ENCODE peak calls at places on chromosomes 13 and 19, in ten cellular contexts. I, J, R, K, N, L, H, Y, Q and T are unnamed samples.

GRCh38 chr19:41218615-41219507 is at the start of gene AXL:
- DNase-seq in I (peak), J (peak), R (no peak), K (peak), N (no peak), L (peak), H (no peak), Y (peak), Q (peak), T (peak)

GRCh38 chr13:30851697-30852096 is 54.4 kb upstream of the MEDAG start:
- DNase-seq in I (no peak), J (no peak), R (no peak), K (no peak), N (no peak), L (no peak), H (no peak), Y (no peak), Q (no peak), T (no peak)

GRCh38 chr13:44326961-44327360 is 46.7 kb upstream of the SERP2 start:
- DNase-seq in I (no peak), J (no peak), R (no peak), K (no peak), N (no peak), L (no peak), H (no peak), Y (no peak), Q (peak), T (no peak)

GRCh38 chr13:41139296-41139966 is 6.8 kb upstream of the KBTBD6 start:
- DNase-seq in I (no peak), J (no peak), R (no peak), K (no peak), N (no peak), L (no peak), H (no peak), Y (no peak), Q (no peak), T (no peak)

GRCh38 chr13:25137624-25137892 is 34.5 kb downstream of the AMER2 start:
- DNase-seq in I (no peak), J (no peak), R (no peak), K (no peak), N (no peak), L (no peak), H (no peak), Y (no peak), Q (no peak), T (no peak)

GRCh38 chr13:32881074-32881791 is 135.0 kb upstream of the KL start:
- DNase-seq in I (no peak), J (no peak), R (no peak), K (no peak), N (no peak), L (no peak), H (no peak), Y (no peak), Q (no peak), T (no peak)

GRCh38 chr19:55487884-55488687 is at the start of gene SSC5D:
- DNase-seq in I (no peak), J (no peak), R (no peak), K (no peak), N (no peak), L (no peak), H (no peak), Y (peak), Q (no peak), T (peak)

GRCh38 chr19:11848594-11849263 is at the start of gene ZNF439:
- DNase-seq in I (peak), J (peak), R (peak), K (peak), N (peak), L (peak), H (no peak), Y (peak), Q (peak), T (peak)

GRCh38 chr19:16363133-16363851 is 38.7 kb downstream of the KLF2 start:
- DNase-seq in I (peak), J (peak), R (peak), K (peak), N (no peak), L (peak), H (no peak), Y (no peak), Q (no peak), T (no peak)

GRCh38 chr19:15120135-15121026 is 13.2 kb downstream of the SYDE1 start:
- DNase-seq in I (no peak), J (no peak), R (no peak), K (no peak), N (peak), L (no peak), H (no peak), Y (peak), Q (no peak), T (peak)

GRCh38 chr19:14085309-14085995 is at the start of gene C19orf67:
- DNase-seq in I (no peak), J (no peak), R (no peak), K (no peak), N (peak), L (no peak), H (no peak), Y (peak), Q (no peak), T (no peak)

GRCh38 chr19:3135961-3136683 is at the start of gene GNA15:
- DNase-seq in I (peak), J (peak), R (peak), K (peak), N (no peak), L (peak), H (no peak), Y (no peak), Q (no peak), T (no peak)

GRCh38 chr13:99303863-99304521 is 3.2 kb downstream of the GPR183 start:
- DNase-seq in I (peak), J (no peak), R (no peak), K (no peak), N (no peak), L (peak), H (no peak), Y (no peak), Q (no peak), T (no peak)

GRCh38 chr19:31220540-31220939 is 128.7 kb downstream of the TSHZ3 start:
- DNase-seq in I (no peak), J (no peak), R (no peak), K (no peak), N (peak), L (no peak), H (no peak), Y (no peak), Q (no peak), T (no peak)

GRCh38 chr19:58518261-58519086 is 1.1 kb downstream of the ZBTB45 start:
- DNase-seq in I (no peak), J (no peak), R (no peak), K (no peak), N (no peak), L (peak), H (no peak), Y (no peak), Q (no peak), T (no peak)

GRCh38 chr13:39232401-39232980 is 194.2 kb downstream of the NHLRC3 start:
- DNase-seq in I (no peak), J (no peak), R (no peak), K (no peak), N (no peak), L (no peak), H (no peak), Y (no peak), Q (no peak), T (no peak)

GRCh38 chr13:42970824-42971669 is 21.0 kb downstream of the EPSTI1 start:
- DNase-seq in I (peak), J (peak), R (no peak), K (no peak), N (peak), L (peak), H (no peak), Y (peak), Q (peak), T (no peak)

GRCh38 chr13:72757792-72758535 is 23.7 kb downstream of the DIS3 start:
- DNase-seq in I (no peak), J (no peak), R (no peak), K (no peak), N (no peak), L (no peak), H (no peak), Y (no peak), Q (no peak), T (no peak)

GRCh38 chr19:1122972-1123363 is 19.2 kb downstream of the GPX4 start:
- DNase-seq in I (peak), J (peak), R (peak), K (no peak), N (peak), L (peak), H (no peak), Y (peak), Q (no peak), T (no peak)

GRCh38 chr19:1862424-1863307 is 713 bp downstream of the KLF16 start:
- DNase-seq in I (no peak), J (no peak), R (peak), K (no peak), N (peak), L (peak), H (no peak), Y (peak), Q (no peak), T (no peak)

GRCh38 chr13:80131204-80131603 is 209.7 kb downstream of the SPRY2 start:
- DNase-seq in I (peak), J (peak), R (no peak), K (no peak), N (no peak), L (peak), H (no peak), Y (no peak), Q (no peak), T (peak)

GRCh38 chr19:18772620-18773587 is 18.2 kb downstream of the COMP start:
- DNase-seq in I (no peak), J (no peak), R (no peak), K (peak), N (no peak), L (no peak), H (no peak), Y (no peak), Q (no peak), T (no peak)

GRCh38 chr19:50252111-50252886 is 48.9 kb downstream of the MYH14 start:
- DNase-seq in I (no peak), J (no peak), R (no peak), K (no peak), N (peak), L (peak), H (no peak), Y (peak), Q (no peak), T (no peak)

GRCh38 chr13:39364797-39365468 is 238.1 kb downstream of the LHFPL6 start:
- DNase-seq in I (no peak), J (no peak), R (no peak), K (no peak), N (no peak), L (no peak), H (no peak), Y (no peak), Q (no peak), T (no peak)

GRCh38 chr19:14669940-14670339 is 4.7 kb downstream of the ADGRE3 start:
- DNase-seq in I (no peak), J (no peak), R (no peak), K (no peak), N (no peak), L (no peak), H (no peak), Y (no peak), Q (no peak), T (no peak)

GRCh38 chr19:39083983-39084731 is at the start of gene ACP7:
- DNase-seq in I (no peak), J (no peak), R (no peak), K (no peak), N (no peak), L (no peak), H (no peak), Y (peak), Q (no peak), T (no peak)

GRCh38 chr13:97975280-97975850 is 21.9 kb downstream of the IPO5 start:
- DNase-seq in I (no peak), J (no peak), R (no peak), K (no peak), N (no peak), L (no peak), H (no peak), Y (no peak), Q (no peak), T (no peak)

GRCh38 chr13:29679357-29680050 is 84.0 kb upstream of the SLC7A1 start:
- DNase-seq in I (no peak), J (peak), R (peak), K (no peak), N (no peak), L (peak), H (no peak), Y (no peak), Q (no peak), T (no peak)

GRCh38 chr19:50564229-50565105 is 3.8 kb downstream of the LRRC4B start:
- DNase-seq in I (no peak), J (no peak), R (no peak), K (no peak), N (no peak), L (no peak), H (no peak), Y (no peak), Q (no peak), T (no peak)

GRCh38 chr13:99339736-99340392 is 32.7 kb upstream of the GPR183 start:
- DNase-seq in I (no peak), J (peak), R (no peak), K (no peak), N (peak), L (peak), H (no peak), Y (peak), Q (peak), T (no peak)

GRCh38 chr19:46824887-46825730 is 25.5 kb downstream of the AP2S1 start:
- DNase-seq in I (peak), J (no peak), R (peak), K (no peak), N (no peak), L (peak), H (no peak), Y (no peak), Q (no peak), T (no peak)

GRCh38 chr13:44176173-44176572 is 197.5 kb upstream of the SERP2 start:
- DNase-seq in I (no peak), J (no peak), R (no peak), K (no peak), N (no peak), L (no peak), H (no peak), Y (no peak), Q (peak), T (no peak)

GRCh38 chr13:24557121-24557520 is 44.5 kb upstream of the PARP4 start:
- DNase-seq in I (no peak), J (no peak), R (no peak), K (no peak), N (no peak), L (no peak), H (no peak), Y (no peak), Q (no peak), T (no peak)

GRCh38 chr19:3324405-3324856 is 42.0 kb upstream of the NFIC start:
- DNase-seq in I (peak), J (peak), R (peak), K (no peak), N (peak), L (peak), H (no peak), Y (peak), Q (no peak), T (peak)

GRCh38 chr13:39379118-39379517 is 223.9 kb downstream of the LHFPL6 start:
- DNase-seq in I (no peak), J (no peak), R (no peak), K (no peak), N (no peak), L (no peak), H (no peak), Y (no peak), Q (no peak), T (no peak)

GRCh38 chr13:40069173-40070044 is 413.9 kb downstream of the COG6 start:
- DNase-seq in I (peak), J (peak), R (peak), K (peak), N (peak), L (peak), H (no peak), Y (peak), Q (peak), T (peak)

GRCh38 chr13:77860621-77861020 is 58.0 kb downstream of the EDNRB start:
- DNase-seq in I (no peak), J (no peak), R (no peak), K (no peak), N (no peak), L (no peak), H (no peak), Y (no peak), Q (no peak), T (no peak)

GRCh38 chr13:30175166-30175565 is 132.2 kb downstream of the KATNAL1 start:
- DNase-seq in I (no peak), J (no peak), R (no peak), K (no peak), N (no peak), L (no peak), H (no peak), Y (no peak), Q (no peak), T (no peak)

GRCh38 chr19:29841559-29842367 is 30.0 kb downstream of the CCNE1 start:
- DNase-seq in I (no peak), J (no peak), R (no peak), K (no peak), N (peak), L (no peak), H (no peak), Y (no peak), Q (peak), T (peak)

GRCh38 chr19:35041548-35042055 is at the start of gene HPN:
- DNase-seq in I (peak), J (peak), R (no peak), K (peak), N (no peak), L (no peak), H (no peak), Y (peak), Q (no peak), T (no peak)

GRCh38 chr13:106007156-106007555 is 528.3 kb downstream of the EFNB2 start:
- DNase-seq in I (no peak), J (no peak), R (no peak), K (no peak), N (no peak), L (no peak), H (no peak), Y (no peak), Q (no peak), T (no peak)
- TF ChIP-seq POLR2AphosphoS5 in I (no peak), J (no peak), R (no peak), K (no peak), N (no peak), L (no peak), H (no peak), Y (no peak), Q (no peak), T (no peak)

GRCh38 chr19:6768236-6768785 is 1.1 kb upstream of the SH2D3A start:
- DNase-seq in I (no peak), J (no peak), R (no peak), K (no peak), N (no peak), L (no peak), H (no peak), Y (no peak), Q (no peak), T (no peak)

GRCh38 chr19:6767081-6767356 is 216 bp downstream of the SH2D3A start:
- DNase-seq in I (no peak), J (no peak), R (no peak), K (no peak), N (peak), L (no peak), H (no peak), Y (no peak), Q (no peak), T (no peak)

GRCh38 chr19:6765738-6766356 is 1.4 kb downstream of the SH2D3A start:
- DNase-seq in I (peak), J (peak), R (peak), K (peak), N (no peak), L (peak), H (no peak), Y (peak), Q (no peak), T (no peak)

GRCh38 chr19:6767357-6768235 is at the start of gene SH2D3A:
- DNase-seq in I (peak), J (peak), R (peak), K (peak), N (peak), L (peak), H (peak), Y (peak), Q (no peak), T (peak)

DNA sequence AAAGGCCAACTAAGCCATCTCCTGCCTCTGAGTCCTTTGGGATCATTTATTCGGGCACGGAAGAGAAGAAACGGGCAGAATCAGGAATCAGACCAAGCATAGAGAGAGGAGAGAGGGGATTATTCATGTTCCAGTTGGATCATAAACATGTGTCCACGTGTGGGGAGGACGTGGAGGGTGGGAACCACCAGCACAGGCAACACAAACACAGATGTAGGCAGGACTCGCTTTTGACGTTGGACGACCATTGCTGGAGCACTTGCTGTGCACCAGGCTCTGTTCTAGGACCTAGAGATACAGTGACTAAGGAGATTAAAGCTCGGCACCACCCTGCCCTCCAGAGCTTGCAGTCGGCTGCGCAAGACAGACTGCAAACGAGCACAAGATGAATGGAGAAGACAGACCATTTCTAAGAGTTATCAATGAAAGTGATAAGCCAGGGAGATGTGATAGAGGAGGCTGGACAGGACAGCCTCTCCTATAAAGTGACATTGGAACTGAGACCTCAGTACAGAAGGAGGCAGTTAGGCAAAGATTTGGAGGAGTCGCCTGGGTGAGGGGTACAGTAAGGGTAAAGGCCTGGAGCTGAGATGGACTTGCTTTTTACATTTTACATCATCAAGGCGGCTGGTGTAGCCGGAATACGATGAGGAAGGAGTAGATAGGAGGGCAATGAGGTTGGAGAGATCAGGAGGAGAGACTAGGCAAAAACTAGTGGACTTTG is 716 bp downstream of the SH2D3A start:
- DNase-seq in I (no peak), J (no peak), R (no peak), K (no peak), N (peak), L (no peak), H (no peak), Y (no peak), Q (no peak), T (no peak)
- H3K27ac ChIP-seq in I (peak), J (peak), R (peak), K (peak), N (peak), L (peak), H (no peak), Y (peak), Q (no peak), T (no peak)

DNA sequence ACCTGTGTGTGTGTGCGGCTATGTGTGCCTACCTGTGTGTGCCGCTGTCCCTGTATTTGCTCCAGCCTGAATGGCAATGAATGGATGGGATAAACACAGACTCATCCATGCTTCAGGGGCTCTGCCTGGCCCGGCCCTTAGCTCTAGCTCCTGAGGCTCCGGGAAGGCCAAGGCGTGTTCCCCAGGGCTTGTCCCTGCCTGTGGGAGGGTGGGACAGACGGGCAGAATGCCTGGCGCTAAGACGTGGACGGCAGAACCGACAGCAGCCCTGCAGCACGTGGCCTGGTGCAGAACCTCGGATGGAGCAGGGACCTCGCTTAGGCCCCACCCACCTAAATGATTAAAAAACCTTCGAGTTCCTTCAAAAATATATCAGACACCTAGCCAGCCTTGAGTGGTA is 57.8 kb upstream of the C13orf46 start:
- DNase-seq in I (no peak), J (no peak), R (no peak), K (no peak), N (no peak), L (no peak), H (no peak), Y (no peak), Q (no peak), T (no peak)
- H3K4me3 ChIP-seq in I (no peak), J (no peak), R (no peak), K (no peak), N (no peak), L (no peak), H (no peak), Y (no peak), Q (no peak), T (no peak)

GRCh38 chr19:4800591-4801081 is 9.1 kb downstream of the FEM1A start:
- DNase-seq in I (peak), J (peak), R (no peak), K (peak), N (no peak), L (no peak), H (no peak), Y (no peak), Q (no peak), T (no peak)
- TF ChIP-seq POLR2AphosphoS5 in I (peak), J (no peak), R (no peak), K (peak), N (no peak), L (no peak), H (no peak), Y (no peak), Q (no peak), T (no peak)

DNA sequence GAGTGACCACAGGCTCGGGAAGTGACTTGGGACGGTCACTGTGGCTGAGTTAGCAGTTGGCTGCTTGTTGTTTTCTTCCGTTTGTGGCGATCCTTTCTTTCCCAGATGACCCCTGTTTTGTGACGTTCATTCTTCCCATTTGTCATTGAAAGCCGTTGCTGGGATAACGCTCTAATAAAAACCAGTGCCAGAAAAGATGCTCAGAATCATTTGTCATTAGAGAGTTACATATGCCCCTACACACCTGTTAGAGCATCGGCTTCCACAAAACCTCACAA is 39.3 kb upstream of the MCF2L start:
- DNase-seq in I (no peak), J (no peak), R (no peak), K (no peak), N (no peak), L (no peak), H (no peak), Y (no peak), Q (no peak), T (no peak)
- H3K27ac ChIP-seq in I (no peak), J (no peak), R (no peak), K (no peak), N (no peak), L (no peak), H (no peak), Y (no peak), Q (no peak), T (no peak)